ENCODE peak calls at places on chromosomes 11 and 22, in five cellular contexts. R, B, F, J and X are unnamed samples.

GRCh38 chr22:47923011-47923427 is 1160.6 kb downstream of the TBC1D22A start:
- DNase-seq in J (no peak), F (no peak), R (no peak), B (no peak), X (no peak)

GRCh38 chr11:76810151-76810853 is 27.1 kb downstream of the TSKU start:
- DNase-seq in F (no peak), B (no peak), R (peak; percentile 60), J (no peak), X (no peak)

GRCh38 chr22:36192601-36193000 is 9.0 kb downstream of the APOL4 start:
- DNase-seq in B (no peak), R (peak; percentile 35), J (no peak), F (no peak), X (no peak)

GRCh38 chr11:107819361-107820014 is 39.1 kb downstream of the SLC35F2 start:
- DNase-seq in F (peak; percentile 21), R (peak; percentile 51), B (no peak), J (no peak), X (no peak)

GRCh38 chr22:50376064-50376747 is 33.1 kb downstream of the PPP6R2 start:
- DNase-seq in R (no peak), F (no peak), J (no peak), B (no peak), X (no peak)

GRCh38 chr11:8063319-8063718 is 17.7 kb upstream of the TUB start:
- DNase-seq in F (no peak), B (no peak), J (no peak), R (peak; percentile 70), X (no peak)

GRCh38 chr22:41524809-41525449 is 19.3 kb downstream of the POLR3H start:
- DNase-seq in B (no peak), F (no peak), J (no peak), R (peak; percentile 33), X (no peak)

GRCh38 chr11:126282361-126282741 is 542 bp upstream of the TIRAP start:
- DNase-seq in B (no peak), F (peak; percentile 36), R (peak; percentile 43), J (no peak), X (no peak)

GRCh38 chr11:37108436-37109204 is 510.6 kb upstream of the RAG2 start:
- DNase-seq in F (no peak), J (no peak), B (no peak), R (peak; percentile 59), X (no peak)

GRCh38 chr22:37843746-37844089 is 416 bp downstream of the ANKRD54 start:
- DNase-seq in F (peak; percentile 23), R (no peak), J (no peak), B (no peak), X (no peak)

GRCh38 chr22:27885977-27886842 is 32.8 kb downstream of the PITPNB start:
- DNase-seq in J (no peak), B (peak; percentile 44), R (peak; percentile 87), F (peak; percentile 80), X (no peak)

GRCh38 chr11:43503417-43503816 is 144.7 kb downstream of the TTC17 start:
- DNase-seq in B (no peak), F (no peak), J (no peak), R (peak; percentile 37), X (no peak)
- TF ChIP-seq CTCF in B (no peak), F (peak; percentile 27), J (no peak), R (peak; percentile 29), X (peak; percentile 8)

GRCh38 chr11:102391549-102392237 is 44.7 kb downstream of the BIRC2 start:
- DNase-seq in B (no peak), J (no peak), F (no peak), R (no peak), X (no peak)

GRCh38 chr11:102389253-102389652 is 42.2 kb downstream of the BIRC2 start:
- DNase-seq in J (no peak), R (peak; percentile 6), F (no peak), B (no peak), X (no peak)

GRCh38 chr11:102387056-102387781 is 40.2 kb downstream of the BIRC2 start:
- DNase-seq in F (no peak), B (no peak), R (no peak), J (no peak), X (no peak)

GRCh38 chr11:102393272-102393730 is 46.3 kb downstream of the BIRC2 start:
- DNase-seq in B (no peak), R (no peak), J (no peak), F (no peak), X (no peak)

GRCh38 chr11:102390667-102391449 is 43.8 kb downstream of the BIRC2 start:
- DNase-seq in J (no peak), F (peak; percentile 49), B (peak; percentile 24), R (peak; percentile 76), X (no peak)
- TF ChIP-seq CTCF in J (peak; percentile 91), F (peak; percentile 93), B (peak; percentile 63), R (peak; percentile 94), X (peak; percentile 86)

GRCh38 chr22:18075101-18075730 is 2.6 kb upstream of the PEX26 start:
- DNase-seq in F (no peak), J (no peak), R (no peak), B (no peak), X (no peak)
- TF ChIP-seq CTCF in F (no peak), J (no peak), R (no peak), B (no peak), X (no peak)

GRCh38 chr11:134764966-134765365 is 352.9 kb upstream of the B3GAT1 start:
- DNase-seq in F (no peak), B (no peak), J (no peak), R (no peak), X (no peak)
- TF ChIP-seq CTCF in F (no peak), B (no peak), J (no peak), R (no peak), X (no peak)

GRCh38 chr11:819943-820649 is 1.4 kb downstream of the PNPLA2 start:
- DNase-seq in B (peak; percentile 77), R (peak; percentile 65), F (peak; percentile 52), J (no peak), X (no peak)

GRCh38 chr11:818396-819128 is at the start of gene PNPLA2:
- DNase-seq in F (peak; percentile 73), R (peak; percentile 75), B (no peak), J (no peak), X (no peak)

GRCh38 chr11:820655-821512 is 2.2 kb downstream of the PNPLA2 start:
- DNase-seq in R (peak; percentile 66), J (no peak), B (peak; percentile 85), F (peak; percentile 78), X (no peak)

GRCh38 chr11:821513-822371 is 3.0 kb downstream of the PNPLA2 start:
- DNase-seq in B (no peak), J (no peak), R (no peak), F (no peak), X (no peak)

GRCh38 chr11:819129-819931 is 616 bp downstream of the PNPLA2 start:
- DNase-seq in R (peak; percentile 81), B (no peak), F (peak; percentile 84), J (no peak), X (no peak)
- TF ChIP-seq CTCF in R (peak; percentile 8), B (no peak), F (no peak), J (peak; percentile 26), X (peak; percentile 12)

GRCh38 chr11:74018331-74019005 is 9.6 kb upstream of the UCP3 start:
- DNase-seq in F (peak; percentile 65), R (peak; percentile 88), J (no peak), B (no peak), X (no peak)
- TF ChIP-seq CTCF in F (no peak), R (no peak), J (no peak), B (no peak), X (no peak)

DNA sequence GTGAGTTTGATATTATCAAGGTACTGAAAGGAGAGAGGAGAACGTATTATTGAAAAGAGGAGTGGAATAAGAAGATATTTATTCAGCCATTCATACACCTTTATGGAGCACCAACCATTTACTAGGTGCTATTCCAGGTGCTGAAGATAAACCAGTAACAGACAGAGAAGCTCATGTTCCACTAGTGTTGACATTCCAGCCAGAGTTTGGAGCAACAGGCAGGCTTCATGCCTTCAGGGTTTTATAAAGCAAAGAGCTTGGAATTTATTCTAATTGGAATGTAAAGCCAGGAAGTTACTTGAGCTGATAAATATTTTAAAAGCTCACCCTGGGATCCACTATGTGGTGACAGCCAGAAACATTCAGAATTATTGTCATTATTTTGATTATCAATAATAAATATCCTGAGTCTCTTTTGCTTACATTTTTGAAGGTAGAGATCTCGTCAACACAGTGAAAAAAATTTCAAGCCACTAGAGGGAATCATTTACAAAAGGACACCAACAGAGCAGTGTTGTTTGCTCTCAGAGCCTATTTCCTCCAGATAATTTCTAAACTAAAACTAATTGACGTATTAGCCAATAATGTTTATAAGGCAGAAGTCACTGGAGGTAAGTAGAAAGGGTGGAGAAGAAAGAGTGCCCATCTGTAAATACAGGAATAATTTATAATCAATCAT is 172.0 kb downstream of the KCNA4 start:
- DNase-seq in F (no peak), B (no peak), J (no peak), R (no peak), X (no peak)
- TF ChIP-seq CTCF in F (no peak), B (no peak), J (no peak), R (no peak), X (no peak)